ENCODE peak calls at places on chromosome 19, in six cellular contexts. N, Y, E, W, Z and O are unnamed samples.

GRCh38 chr19:49340069-49340864 is 5.1 kb downstream of the CD37 start:
- DNase-seq in W (peak), N (peak), Z (no peak), Y (peak), E (peak), O (no peak)

GRCh38 chr19:6061420-6062130 is 48.7 kb downstream of the RFX2 start:
- DNase-seq in Y (no peak), E (no peak), N (no peak), Z (no peak), W (no peak), O (no peak)

GRCh38 chr19:39587496-39587895 is 14.8 kb upstream of the LGALS13 start:
- DNase-seq in E (no peak), W (no peak), N (no peak), Z (no peak), Y (no peak), O (no peak)

GRCh38 chr19:28737021-28737525 is 475.9 kb downstream of the UQCRFS1 start:
- DNase-seq in Y (peak), W (peak), Z (peak), E (no peak), N (no peak), O (peak)

GRCh38 chr19:18109363-18109730 is 11.8 kb downstream of the MAST3 start:
- DNase-seq in E (no peak), Z (no peak), W (no peak), N (no peak), Y (peak), O (no peak)

GRCh38 chr19:12156254-12157058 is at the start of gene ZNF625:
- DNase-seq in E (peak), W (peak), Y (peak), Z (peak), N (peak), O (peak)

GRCh38 chr19:57152921-57153320 is 7.9 kb upstream of the ZIM3 start:
- DNase-seq in E (no peak), N (no peak), W (no peak), Z (no peak), Y (no peak), O (no peak)

GRCh38 chr19:54418030-54418929 is 3.0 kb downstream of the TTYH1 start:
- DNase-seq in N (no peak), E (no peak), Y (peak), W (no peak), Z (peak), O (no peak)

GRCh38 chr19:11848594-11849263 is at the start of gene ZNF439:
- DNase-seq in Y (peak), N (peak), Z (peak), E (peak), W (peak), O (peak)

GRCh38 chr19:51462276-51462675 is 4.0 kb upstream of the SIGLEC8 start:
- DNase-seq in N (no peak), W (no peak), E (peak), Y (no peak), Z (no peak), O (no peak)

GRCh38 chr19:52673014-52673413 is 34.9 kb upstream of the ZNF83 start:
- DNase-seq in W (no peak), Y (no peak), Z (peak), E (no peak), N (no peak), O (no peak)

GRCh38 chr19:13731147-13731964 is 33.0 kb upstream of the MRI1 start:
- DNase-seq in N (peak), W (peak), E (peak), Z (peak), Y (peak), O (peak)

DNA sequence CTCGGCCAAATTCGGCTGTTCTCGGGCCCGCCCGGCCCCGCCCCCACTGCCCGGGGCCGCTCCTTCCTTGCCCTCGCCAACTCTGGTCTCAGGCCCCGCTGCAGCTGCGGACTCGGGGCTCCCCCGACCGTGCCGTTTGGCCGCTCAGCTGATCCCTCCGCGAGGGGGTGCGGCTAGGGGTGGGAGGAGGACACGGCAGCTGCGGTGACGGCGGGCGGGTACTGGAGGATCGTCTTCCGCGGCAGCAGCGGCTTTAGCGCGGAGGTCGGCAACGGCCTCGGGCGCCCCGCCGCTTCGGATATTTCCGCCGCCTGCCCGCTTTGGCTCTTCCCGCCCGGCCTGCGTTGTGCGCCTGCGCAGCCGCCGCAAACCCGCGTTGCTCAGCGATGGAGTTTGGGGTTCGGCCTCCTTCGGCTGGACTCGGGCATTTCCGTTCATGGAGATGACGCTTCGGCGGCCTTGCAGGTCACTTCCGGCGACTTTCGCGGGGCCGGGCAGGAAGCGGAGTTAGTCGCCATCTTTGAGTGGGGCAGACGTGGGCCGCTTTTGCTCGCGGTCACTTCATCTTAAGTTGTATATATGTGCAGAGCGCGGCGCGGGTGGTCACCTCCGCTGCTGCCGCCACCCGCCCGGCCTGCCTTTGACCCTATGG is 338 bp upstream of the UBE2M start:
- DNase-seq in Z (peak), W (peak), N (peak), Y (peak), E (peak), O (peak)
- TF ChIP-seq POLR2A in Z (peak), W (peak), N (peak), Y (peak), E (no peak), O (peak)

GRCh38 chr19:34363930-34364329 is 1.1 kb upstream of the GPI start:
- DNase-seq in N (no peak), E (no peak), Z (no peak), Y (no peak), W (no peak), O (no peak)

GRCh38 chr19:34365463-34366401 is 736 bp downstream of the GPI start:
- DNase-seq in E (peak), W (no peak), Y (peak), N (peak), Z (peak), O (peak)

GRCh38 chr19:34363094-34363493 is 1.9 kb upstream of the GPI start:
- DNase-seq in W (no peak), Y (no peak), Z (no peak), E (no peak), N (no peak), O (no peak)

GRCh38 chr19:34364462-34364829 is 550 bp upstream of the GPI start:
- DNase-seq in W (no peak), Z (no peak), Y (no peak), E (no peak), N (no peak), O (no peak)

DNA sequence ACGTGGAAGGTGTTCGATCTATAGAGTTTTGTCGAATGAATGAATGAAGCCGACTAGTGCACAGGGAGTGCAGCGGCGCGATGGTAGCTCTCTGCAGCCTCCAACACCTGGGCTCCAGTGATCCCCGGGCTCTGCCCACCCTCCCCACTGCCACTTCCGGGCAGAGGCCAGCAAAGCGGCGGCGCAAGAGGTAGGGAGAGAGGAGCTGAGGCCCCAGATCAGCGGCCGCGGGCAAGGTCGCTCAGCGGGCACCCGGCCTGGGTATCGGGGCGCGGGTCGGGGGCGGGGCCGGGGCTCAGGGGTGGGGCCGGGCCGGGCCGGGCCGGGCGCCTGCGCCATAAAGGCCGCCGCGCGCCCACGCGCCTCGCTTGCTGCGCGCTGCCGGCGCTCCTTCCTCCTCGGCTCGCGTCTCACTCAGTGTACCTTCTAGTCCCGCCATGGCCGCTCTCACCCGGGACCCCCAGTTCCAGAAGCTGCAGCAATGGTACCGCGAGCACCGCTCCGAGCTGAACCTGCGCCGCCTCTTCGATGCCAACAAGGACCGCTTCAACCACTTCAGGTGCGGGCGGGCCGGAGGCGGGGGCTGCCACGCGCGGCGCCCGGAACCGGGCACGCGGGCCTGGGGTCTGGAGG is at the start of gene GPI:
- DNase-seq in Y (peak), N (peak), W (peak), Z (peak), E (peak), O (peak)
- TF ChIP-seq POLR2A in Y (peak), N (peak), W (no peak), Z (peak), E (no peak), O (peak)

GRCh38 chr19:55586976-55587668 is 6.5 kb upstream of the ZNF579 start:
- DNase-seq in Z (peak), E (peak), W (peak), N (peak), Y (peak), O (peak)

GRCh38 chr19:55588738-55589137 is 8.1 kb upstream of the ZNF579 start:
- DNase-seq in W (no peak), E (no peak), Z (no peak), Y (no peak), N (no peak), O (no peak)

GRCh38 chr19:55584871-55585270 is 4.2 kb upstream of the ZNF579 start:
- DNase-seq in W (no peak), N (no peak), E (no peak), Y (no peak), Z (no peak), O (no peak)

GRCh38 chr19:55581828-55582223 is 1.2 kb upstream of the ZNF579 start:
- DNase-seq in Z (no peak), Y (no peak), N (no peak), W (no peak), E (no peak), O (no peak)

DNA sequence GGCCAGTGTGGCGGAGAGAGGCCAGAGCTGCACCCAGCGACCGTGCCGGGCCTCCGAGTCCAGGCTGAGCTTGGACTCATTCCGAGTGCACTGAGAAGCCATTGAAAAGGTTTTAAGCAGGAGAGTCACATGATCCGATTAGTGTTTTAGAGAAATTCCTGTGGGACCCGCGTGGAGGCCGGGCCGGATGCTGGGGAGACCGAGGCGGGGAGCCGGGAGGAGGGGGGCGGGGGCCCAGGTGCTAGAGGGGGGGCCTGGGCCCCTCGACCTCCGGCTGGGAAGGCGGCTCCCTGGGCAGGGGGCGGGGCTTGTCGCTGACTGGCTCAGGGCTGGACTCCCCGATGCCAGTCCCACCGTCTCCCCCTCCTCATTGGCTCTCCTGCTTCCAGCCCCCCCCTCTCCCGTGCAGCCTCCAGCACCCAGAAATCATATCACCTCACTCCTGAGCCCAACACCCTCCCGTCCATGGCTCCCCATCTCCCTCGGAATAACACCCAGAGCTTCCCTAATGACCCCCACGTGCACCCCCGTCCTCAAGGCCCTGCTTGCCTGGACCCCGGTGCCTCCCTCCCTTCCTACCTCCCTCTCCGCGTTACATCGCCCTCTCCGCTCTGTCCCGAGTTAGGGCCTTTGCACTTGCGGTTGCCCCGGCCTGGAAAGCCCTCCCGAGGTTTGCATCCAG is 5.2 kb upstream of the ZNF579 start:
- DNase-seq in N (peak), W (no peak), E (peak), Z (peak), Y (peak), O (peak)
- TF ChIP-seq POLR2A in N (no peak), W (no peak), E (no peak), Z (no peak), Y (no peak), O (peak)

GRCh38 chr19:16589917-16590316 is 17.7 kb upstream of the SLC35E1 start:
- DNase-seq in Z (no peak), E (no peak), N (no peak), W (no peak), Y (no peak), O (no peak)
- TF ChIP-seq POLR2A in Z (no peak), E (no peak), N (no peak), W (no peak), Y (no peak), O (no peak)

GRCh38 chr19:10681658-10682057 is 19.6 kb upstream of the QTRT1 start:
- DNase-seq in Y (no peak), W (no peak), E (no peak), Z (no peak), N (no peak), O (no peak)
- TF ChIP-seq POLR2A in Y (no peak), W (no peak), E (no peak), Z (no peak), N (no peak), O (no peak)

DNA sequence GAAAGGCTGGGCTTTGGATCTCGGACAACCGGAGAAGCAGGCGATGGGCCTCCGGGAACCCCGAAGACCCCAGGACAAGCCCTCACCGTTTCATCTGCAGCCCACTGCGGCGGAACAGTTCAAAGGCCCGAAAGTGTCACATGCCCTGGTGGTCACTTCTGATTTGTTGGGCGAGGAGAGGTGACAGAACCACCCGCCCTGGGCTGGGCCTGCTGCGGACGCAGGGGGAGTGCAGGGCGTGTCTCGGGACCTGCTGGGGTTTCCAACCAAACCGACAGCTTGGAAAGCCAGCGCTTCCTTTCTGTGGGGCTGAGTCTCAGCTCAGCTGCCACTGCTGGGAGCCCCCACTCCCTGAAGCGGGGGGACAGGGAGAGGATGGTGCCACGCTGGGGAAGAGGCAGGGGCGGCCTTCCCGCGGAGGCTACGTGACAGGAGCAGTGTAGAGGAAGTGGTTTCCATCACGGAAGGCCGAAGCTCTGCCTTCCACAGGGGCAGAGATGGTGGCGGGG is 22.8 kb upstream of the ZBTB7A start:
- DNase-seq in E (no peak), Y (no peak), N (no peak), W (no peak), Z (no peak), O (no peak)
- TF ChIP-seq POLR2A in E (no peak), Y (no peak), N (no peak), W (no peak), Z (no peak), O (no peak)

DNA sequence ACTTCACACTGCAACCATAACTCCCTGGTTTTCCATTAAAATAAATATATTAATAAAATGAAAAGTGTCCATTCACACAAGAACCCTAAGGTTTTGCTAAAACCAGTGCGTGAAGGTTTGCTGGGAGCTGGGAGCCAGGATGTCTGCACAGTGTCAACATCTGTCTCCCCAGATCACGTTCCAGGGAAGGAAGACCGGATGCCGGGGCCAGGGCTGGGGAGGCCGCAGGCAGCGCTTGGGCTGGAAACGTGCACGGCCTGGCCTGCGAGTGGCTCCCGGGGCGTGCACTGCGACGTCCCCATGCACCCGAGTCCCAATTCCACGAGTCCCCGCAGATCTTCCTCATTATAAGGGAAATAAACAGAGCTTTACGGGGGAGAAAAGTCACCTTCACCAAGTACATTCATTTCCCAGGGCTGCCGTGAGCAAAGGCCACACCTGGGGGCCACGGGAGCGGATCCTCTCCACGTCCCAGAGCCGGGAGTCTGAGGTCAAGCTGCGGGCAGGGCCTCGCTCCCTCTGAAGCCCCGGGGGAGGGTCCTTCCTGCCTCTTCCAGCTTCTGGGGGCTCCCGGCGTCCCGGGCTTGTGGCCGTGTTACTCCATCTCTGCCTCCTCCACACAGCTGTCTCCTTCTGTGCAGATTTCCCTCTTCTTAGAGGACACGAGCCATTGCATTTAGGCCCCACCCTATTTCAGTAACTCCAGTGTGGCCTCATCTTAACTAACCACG is 12.9 kb downstream of the SHC2 start:
- DNase-seq in N (peak), W (no peak), E (no peak), Y (peak), Z (no peak), O (no peak)
- TF ChIP-seq POLR2A in N (no peak), W (no peak), E (no peak), Y (no peak), Z (no peak), O (no peak)